ENCODE peak calls at places on chromosomes 2 and 18, in seven cellular contexts. E is MG63; Z is activated CD4-positive, alpha-beta T cell treated with anti-CD3 and anti-CD28 coated beads, Interleukin-2, amount 50 U/mL, for 1 hour; N is stimulated activated effector memory CD8-positive, alpha-beta T cell treated with anti-CD3 and anti-CD28 coated beads, Interleukin-12 subunit alpha, Interleukin-12 subunit beta, amount 100 ng/mL, for 72 hours; U is K562; K is tibial nerve; W is GM13976. L is an unnamed sample.

GRCh38 chr2:26927221-26927620 is 43.2 kb upstream of the MAPRE3 start:
- DNase-seq in E (no peak), Z (no peak), N (no peak), U (no peak), K (no peak), W (no peak), L (no peak)

GRCh38 chr2:237734905-237735623 is 63.5 kb upstream of the RBM44 start:
- DNase-seq in E (no peak), Z (no peak), N (no peak), U (no peak), K (no peak), W (no peak), L (no peak)

GRCh38 chr2:33342705-33343104 is 133.7 kb upstream of the RASGRP3 start:
- DNase-seq in E (no peak), Z (no peak), N (no peak), U (no peak), K (no peak), W (no peak), L (no peak)

GRCh38 chr2:85584857-85585780 is 888 bp downstream of the VAMP5 start:
- DNase-seq in E (peak), Z (no peak), N (no peak), U (peak), K (no peak), W (peak), L (no peak)

GRCh38 chr18:78751664-78752063 is 228.0 kb upstream of the SALL3 start:
- DNase-seq in E (no peak), Z (no peak), N (no peak), U (no peak), K (no peak), W (no peak), L (no peak)

GRCh38 chr2:81894451-81894990 is 1590.0 kb upstream of the LRRTM1 start:
- DNase-seq in E (no peak), Z (no peak), N (no peak), U (no peak), K (no peak), W (no peak), L (no peak)

GRCh38 chr2:16406929-16407328 is 258.7 kb downstream of the CYRIA start:
- DNase-seq in E (no peak), Z (no peak), N (no peak), U (no peak), K (no peak), W (no peak), L (no peak)

GRCh38 chr2:40797115-40797514 is 345.2 kb upstream of the SLC8A1 start:
- DNase-seq in E (peak), Z (no peak), N (no peak), U (no peak), K (no peak), W (no peak), L (no peak)

GRCh38 chr2:42877936-42878335 is 85.6 kb upstream of the HAAO start:
- DNase-seq in E (no peak), Z (no peak), N (no peak), U (no peak), K (no peak), W (no peak), L (no peak)

GRCh38 chr2:56077352-56077915 is 106.4 kb upstream of the CCDC85A start:
- DNase-seq in E (no peak), Z (no peak), N (no peak), U (peak), K (no peak), W (no peak), L (no peak)

GRCh38 chr2:6452702-6453481 is 412.8 kb downstream of the CMPK2 start:
- DNase-seq in E (no peak), Z (no peak), N (no peak), U (no peak), K (no peak), W (no peak), L (no peak)

GRCh38 chr2:178529194-178529593 is 48.9 kb downstream of the PLEKHA3 start:
- DNase-seq in E (no peak), Z (no peak), N (no peak), U (no peak), K (no peak), W (no peak), L (no peak)

GRCh38 chr18:77866309-77866708 is 616.7 kb downstream of the GALR1 start:
- DNase-seq in E (no peak), Z (no peak), N (no peak), U (peak), K (no peak), W (no peak), L (no peak)

GRCh38 chr18:34720220-34720619 is 10.1 kb downstream of the DTNA start:
- DNase-seq in E (no peak), Z (no peak), N (no peak), U (no peak), K (no peak), W (no peak), L (no peak)

GRCh38 chr18:31241900-31242409 is 76.0 kb upstream of the DSG1 start:
- DNase-seq in E (no peak), Z (no peak), N (no peak), U (peak), K (no peak), W (no peak), L (no peak)

GRCh38 chr2:181891966-181892794 is 650 bp downstream of the ITPRID2 start:
- DNase-seq in E (peak), Z (peak), N (peak), U (peak), K (peak), W (peak), L (no peak)

GRCh38 chr2:235324324-235324723 is 169.5 kb upstream of the AGAP1 start:
- DNase-seq in E (no peak), Z (no peak), N (no peak), U (no peak), K (no peak), W (no peak), L (no peak)

GRCh38 chr2:42241517-42241916 is 72.4 kb downstream of the EML4 start:
- DNase-seq in E (no peak), Z (no peak), N (no peak), U (no peak), K (no peak), W (no peak), L (no peak)

GRCh38 chr2:135745545-135745944 is 3.9 kb downstream of the UBXN4 start:
- DNase-seq in E (no peak), Z (no peak), N (no peak), U (no peak), K (no peak), W (no peak), L (no peak)

GRCh38 chr2:161710131-161710915 is 86.1 kb downstream of the SLC4A10 start:
- DNase-seq in E (no peak), Z (no peak), N (no peak), U (no peak), K (no peak), W (no peak), L (no peak)

GRCh38 chr18:42712065-42712464 is 403.4 kb downstream of the RIT2 start:
- DNase-seq in E (no peak), Z (no peak), N (no peak), U (no peak), K (no peak), W (no peak), L (no peak)

GRCh38 chr2:41722668-41723369 is 325.0 kb upstream of the PKDCC start:
- DNase-seq in E (peak), Z (no peak), N (no peak), U (no peak), K (peak), W (no peak), L (no peak)

GRCh38 chr18:10232062-10232461 is 222.4 kb upstream of the APCDD1 start:
- DNase-seq in E (no peak), Z (no peak), N (no peak), U (no peak), K (no peak), W (no peak), L (no peak)

GRCh38 chr2:173075056-173075780 is 428 bp upstream of the MAP3K20 start:
- DNase-seq in E (no peak), Z (no peak), N (no peak), U (no peak), K (no peak), W (no peak), L (no peak)

GRCh38 chr2:241852116-241852980 is 6.3 kb downstream of the PDCD1 start:
- DNase-seq in E (no peak), Z (no peak), N (peak), U (no peak), K (no peak), W (peak), L (no peak)

GRCh38 chr18:2326999-2327398 is 244.3 kb downstream of the METTL4 start:
- DNase-seq in E (no peak), Z (no peak), N (no peak), U (no peak), K (no peak), W (no peak), L (no peak)

GRCh38 chr2:145546091-145546490 is 1026.2 kb upstream of the ZEB2 start:
- DNase-seq in E (peak), Z (no peak), N (no peak), U (peak), K (no peak), W (no peak), L (no peak)

GRCh38 chr2:71336384-71336783 is 4.8 kb downstream of the ZNF638 start:
- DNase-seq in E (no peak), Z (no peak), N (no peak), U (no peak), K (no peak), W (no peak), L (no peak)

GRCh38 chr2:216012133-216012829 is 1.1 kb downstream of the MREG start:
- DNase-seq in E (no peak), Z (no peak), N (no peak), U (peak), K (no peak), W (no peak), L (no peak)

GRCh38 chr2:121085801-121086200 is 199.2 kb downstream of the TFCP2L1 start:
- DNase-seq in E (no peak), Z (no peak), N (no peak), U (no peak), K (no peak), W (no peak), L (no peak)

GRCh38 chr2:104468846-104469245 is 385.1 kb upstream of the POU3F3 start:
- DNase-seq in E (no peak), Z (no peak), N (no peak), U (no peak), K (no peak), W (no peak), L (no peak)

GRCh38 chr2:84719434-84719833 is 161.4 kb downstream of the TRABD2A start:
- DNase-seq in E (no peak), Z (no peak), N (no peak), U (no peak), K (no peak), W (no peak), L (no peak)

L was measured in GM12878.